ENCODE peak calls at places on chromosomes 5 and 9, in ten cellular contexts. N, E, G, I, V, X, P, Z, Y and R are unnamed samples.

GRCh38 chr5:6261256-6261655 is 117.1 kb downstream of the MED10 start:
- DNase-seq in N (no peak), E (no peak), G (no peak), I (no peak), V (no peak), X (no peak), P (no peak), Z (no peak), Y (no peak), R (no peak)

GRCh38 chr9:101510344-101510940 is 23.2 kb upstream of the RNF20 start:
- DNase-seq in N (no peak), E (no peak), G (no peak), I (no peak), V (no peak), X (no peak), P (no peak), Z (no peak), Y (no peak), R (no peak)

GRCh38 chr9:107367727-107368502 is 84.8 kb downstream of the RAD23B start:
- DNase-seq in N (no peak), E (no peak), G (peak), I (peak), V (no peak), X (no peak), P (no peak), Z (no peak), Y (no peak), R (no peak)

GRCh38 chr5:169103586-169104174 is 197.3 kb downstream of the SLIT3 start:
- DNase-seq in N (no peak), E (no peak), G (no peak), I (no peak), V (no peak), X (no peak), P (no peak), Z (no peak), Y (no peak), R (no peak)

GRCh38 chr5:89037090-89037489 is 154.1 kb upstream of the MEF2C start:
- DNase-seq in N (no peak), E (no peak), G (no peak), I (peak), V (no peak), X (no peak), P (no peak), Z (no peak), Y (no peak), R (no peak)

GRCh38 chr9:76087978-76088377 is 197.5 kb downstream of the PCSK5 start:
- DNase-seq in N (no peak), E (no peak), G (no peak), I (no peak), V (no peak), X (no peak), P (no peak), Z (no peak), Y (no peak), R (no peak)

GRCh38 chr5:122313941-122314340 is 1.9 kb downstream of the SNCAIP start:
- DNase-seq in N (no peak), E (no peak), G (no peak), I (no peak), V (no peak), X (no peak), P (no peak), Z (no peak), Y (no peak), R (no peak)

GRCh38 chr5:10705736-10706135 is 55.3 kb downstream of the DAP start:
- DNase-seq in N (no peak), E (no peak), G (no peak), I (peak), V (no peak), X (no peak), P (no peak), Z (no peak), Y (no peak), R (no peak)

GRCh38 chr9:133385452-133385851 is 9.3 kb downstream of the STKLD1 start:
- DNase-seq in N (no peak), E (no peak), G (no peak), I (no peak), V (no peak), X (no peak), P (no peak), Z (peak), Y (no peak), R (no peak)

GRCh38 chr9:94533155-94533554 is 21.7 kb upstream of the PCAT7 start:
- DNase-seq in N (no peak), E (no peak), G (no peak), I (no peak), V (no peak), X (no peak), P (no peak), Z (no peak), Y (no peak), R (no peak)

GRCh38 chr5:124057161-124057814 is 545.3 kb downstream of the CSNK1G3 start:
- DNase-seq in N (no peak), E (peak), G (peak), I (peak), V (no peak), X (no peak), P (no peak), Z (no peak), Y (no peak), R (no peak)

GRCh38 chr5:2748180-2748840 is 3.2 kb downstream of the IRX2 start:
- DNase-seq in N (no peak), E (no peak), G (no peak), I (no peak), V (no peak), X (no peak), P (no peak), Z (no peak), Y (no peak), R (no peak)

GRCh38 chr5:115986358-115986757 is 24.1 kb downstream of the LVRN start:
- DNase-seq in N (no peak), E (no peak), G (no peak), I (no peak), V (no peak), X (no peak), P (no peak), Z (no peak), Y (no peak), R (no peak)

GRCh38 chr5:170216262-170216864 is 16.4 kb upstream of the C5orf58 start:
- DNase-seq in N (no peak), E (peak), G (peak), I (peak), V (peak), X (no peak), P (peak), Z (no peak), Y (no peak), R (peak)

GRCh38 chr5:162067651-162068411 is at the start of gene GABRG2:
- DNase-seq in N (no peak), E (no peak), G (no peak), I (no peak), V (no peak), X (no peak), P (no peak), Z (no peak), Y (no peak), R (no peak)

GRCh38 chr5:50595199-50595598 is 71.2 kb upstream of the PARP8 start:
- DNase-seq in N (no peak), E (peak), G (no peak), I (peak), V (peak), X (no peak), P (no peak), Z (no peak), Y (no peak), R (peak)

GRCh38 chr5:126454535-126454934 is 31.3 kb downstream of the GRAMD2B start:
- DNase-seq in N (no peak), E (no peak), G (no peak), I (no peak), V (no peak), X (no peak), P (no peak), Z (no peak), Y (no peak), R (no peak)

GRCh38 chr9:69824497-69825252 is 4.1 kb downstream of the CFAP95 start:
- DNase-seq in N (no peak), E (no peak), G (no peak), I (no peak), V (no peak), X (no peak), P (no peak), Z (no peak), Y (no peak), R (no peak)

GRCh38 chr9:33113799-33114547 is 37.5 kb upstream of the SMU1 start:
- DNase-seq in N (no peak), E (no peak), G (no peak), I (no peak), V (no peak), X (no peak), P (no peak), Z (no peak), Y (no peak), R (no peak)
- TF ChIP-seq CTCF in N (no peak), E (no peak), G (no peak), I (no peak), V (no peak), X (no peak), P (no peak), Z (no peak), Y (no peak), R (no peak)

DNA sequence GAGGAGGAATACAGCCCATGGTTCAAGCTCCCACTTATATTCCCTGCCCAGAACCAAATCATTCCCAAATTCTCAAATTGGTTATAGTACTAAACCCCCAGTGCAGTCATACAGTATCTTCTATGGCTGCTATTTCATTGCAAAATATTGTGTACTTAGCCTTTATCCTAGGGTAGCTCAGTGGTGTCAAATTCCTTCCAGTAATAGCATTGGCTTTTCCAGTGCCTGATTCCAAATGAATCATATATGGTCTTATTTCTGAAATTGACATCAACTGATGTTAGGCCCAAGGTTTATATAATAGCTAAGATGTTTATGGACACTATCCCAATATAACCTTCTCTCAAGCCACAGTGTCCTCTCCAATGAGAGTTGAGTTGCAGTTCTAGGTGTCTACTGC is 256.7 kb downstream of the NDUFS4 start:
- DNase-seq in N (no peak), E (no peak), G (no peak), I (peak), V (no peak), X (no peak), P (no peak), Z (no peak), Y (no peak), R (peak)
- H3K4me3 ChIP-seq in N (no peak), E (no peak), G (no peak), I (no peak), V (no peak), X (no peak), P (no peak), Z (no peak), Y (no peak), R (no peak)

DNA sequence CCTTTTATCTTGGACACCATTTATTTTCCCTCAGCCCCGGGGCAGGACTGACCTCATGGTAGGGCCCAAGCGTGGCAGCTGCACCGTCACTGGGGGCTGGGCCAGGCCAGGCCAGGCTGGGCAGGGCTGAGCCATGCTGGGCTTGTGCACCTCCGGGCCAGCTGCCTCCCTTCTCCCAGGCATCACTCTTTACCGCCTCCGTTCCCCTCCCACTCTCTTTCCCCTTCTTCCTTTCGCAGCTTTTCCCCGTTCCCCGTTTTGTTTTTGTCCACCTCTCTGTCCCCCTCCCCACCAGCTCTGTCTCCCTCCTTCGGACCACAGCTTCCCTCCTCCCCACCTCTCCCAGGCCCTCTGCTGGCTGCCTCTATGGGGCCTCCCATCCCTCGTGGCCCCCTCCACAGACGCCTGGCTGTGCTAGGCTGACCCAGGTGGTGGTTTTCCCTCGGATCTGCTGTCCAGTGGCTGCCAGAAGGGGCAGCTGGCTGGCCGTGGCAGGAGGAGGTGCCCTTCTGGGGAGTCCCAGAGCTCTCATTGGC is 17.9 kb downstream of the FGF18 start:
- DNase-seq in N (no peak), E (no peak), G (no peak), I (no peak), V (no peak), X (no peak), P (no peak), Z (no peak), Y (no peak), R (no peak)
- TF ChIP-seq CTCF in N (no peak), E (no peak), G (no peak), I (no peak), V (no peak), X (no peak), P (no peak), Z (no peak), Y (no peak), R (no peak)

GRCh38 chr5:65102826-65103673 is 334.3 kb downstream of the CWC27 start:
- DNase-seq in N (peak), E (peak), G (peak), I (peak), V (no peak), X (peak), P (peak), Z (no peak), Y (peak), R (peak)

GRCh38 chr5:65100846-65101678 is 332.3 kb downstream of the CWC27 start:
- DNase-seq in N (peak), E (peak), G (peak), I (peak), V (peak), X (peak), P (peak), Z (no peak), Y (peak), R (peak)

GRCh38 chr5:65101706-65102105 is 333.0 kb downstream of the CWC27 start:
- DNase-seq in N (no peak), E (no peak), G (no peak), I (no peak), V (no peak), X (no peak), P (no peak), Z (no peak), Y (no peak), R (no peak)

GRCh38 chr5:65103674-65104035 is 334.9 kb downstream of the CWC27 start:
- DNase-seq in N (no peak), E (no peak), G (no peak), I (no peak), V (no peak), X (no peak), P (no peak), Z (no peak), Y (peak), R (peak)

GRCh38 chr5:65102501-65102825 is 333.7 kb downstream of the CWC27 start:
- DNase-seq in N (no peak), E (no peak), G (no peak), I (no peak), V (no peak), X (no peak), P (no peak), Z (no peak), Y (no peak), R (no peak)
- H3K4me3 ChIP-seq in N (peak), E (no peak), G (peak), I (peak), V (peak), X (peak), P (peak), Z (peak), Y (peak), R (peak)

DNA sequence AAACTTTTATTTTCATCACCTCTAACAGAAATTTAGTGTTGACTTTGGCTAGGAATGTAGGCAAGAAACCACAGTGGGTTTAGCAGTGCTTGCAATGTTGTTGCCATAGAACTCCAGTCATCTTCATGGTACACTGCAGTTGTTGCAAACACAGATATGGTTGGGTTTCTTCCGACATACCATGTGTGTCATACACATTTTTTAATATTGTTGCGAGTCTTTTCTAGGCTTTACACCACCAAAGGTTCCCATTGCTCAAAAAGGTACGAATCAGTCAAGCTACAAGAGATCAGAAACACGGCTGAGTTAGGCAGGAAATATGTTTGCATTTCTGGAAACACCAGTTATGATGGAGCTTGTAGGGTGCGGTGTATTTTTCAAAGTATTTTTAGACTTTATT is 172.4 kb downstream of the SYK start:
- DNase-seq in N (no peak), E (no peak), G (peak), I (peak), V (no peak), X (no peak), P (no peak), Z (no peak), Y (no peak), R (no peak)
- TF ChIP-seq CTCF in N (no peak), E (no peak), G (no peak), I (no peak), V (no peak), X (no peak), P (no peak), Z (no peak), Y (no peak), R (no peak)